ENCODE peak calls at places on chromosomes 4 and X, in four cellular contexts. R is HFFc6, F is psoas muscle, L is HS-5. E is an unnamed sample.
A peak's percentile ranks its signal among the peaks of the same experiment; 100 is the strongest.

GRCh38 chr4:87525636-87526035 is 3.5 kb downstream of the SPARCL1 start:
- DNase-seq in R (no peak), L (no peak), F (no peak), E (no peak)

GRCh38 chrX:81779701-81780100 is 577.8 kb downstream of the SH3BGRL start:
- DNase-seq in F (no peak), L (no peak), R (no peak), E (no peak)

GRCh38 chr4:166290426-166290825 is 417.4 kb downstream of the TLL1 start:
- DNase-seq in R (no peak), L (no peak), F (no peak), E (no peak)

GRCh38 chr4:40238700-40239548 is 42.1 kb downstream of the RHOH start:
- DNase-seq in R (no peak), L (no peak), F (no peak), E (peak; percentile 74)

GRCh38 chrX:22273714-22274317 is 1.1 kb downstream of the CBLL2 start:
- DNase-seq in R (no peak), F (no peak), L (no peak), E (no peak)

GRCh38 chrX:11564546-11564945 is 101.2 kb downstream of the ARHGAP6 start:
- DNase-seq in L (no peak), R (no peak), F (no peak), E (no peak)

GRCh38 chr4:162912482-162912881 is 254.2 kb downstream of the NAF1 start:
- DNase-seq in L (no peak), R (no peak), F (no peak), E (no peak)

GRCh38 chrX:19577181-19577810 is 62.0 kb upstream of the MAP3K15 start:
- DNase-seq in L (no peak), F (no peak), R (no peak), E (no peak)

GRCh38 chrX:27915617-27916016 is 65.6 kb downstream of the DCAF8L1 start:
- DNase-seq in L (no peak), F (no peak), R (peak; percentile 0), E (no peak)

GRCh38 chr4:169033660-169034059 is 23.6 kb upstream of the CBR4 start:
- DNase-seq in L (no peak), F (no peak), R (no peak), E (no peak)

GRCh38 chrX:64204701-64205440 is 637 bp downstream of the AMER1 start:
- DNase-seq in L (no peak), F (peak; percentile 63), R (no peak), E (peak; percentile 4)

GRCh38 chr4:168541608-168541953 is 44.7 kb downstream of the PALLD start:
- DNase-seq in F (no peak), R (peak; percentile 76), L (no peak), E (no peak)

GRCh38 chr4:4733663-4734062 is 125.8 kb upstream of the MSX1 start:
- DNase-seq in R (no peak), F (no peak), L (no peak), E (no peak)

GRCh38 chrX:67104982-67105757 is 438.7 kb upstream of the AR start:
- DNase-seq in L (no peak), R (no peak), F (no peak), E (no peak)

GRCh38 chr4:20252656-20253271 is 1.1 kb downstream of the SLIT2 start:
- DNase-seq in L (no peak), R (peak; percentile 30), F (peak; percentile 65), E (no peak)

GRCh38 chr4:168574581-168575295 is 77.9 kb downstream of the PALLD start:
- DNase-seq in F (no peak), L (no peak), R (peak; percentile 73), E (no peak)

GRCh38 chr4:147547314-147548056 is 66.6 kb downstream of the EDNRA start:
- DNase-seq in F (no peak), L (no peak), R (peak; percentile 32), E (no peak)

GRCh38 chrX:23228950-23229448 is 105.7 kb upstream of the PTCHD1 start:
- DNase-seq in L (no peak), F (no peak), R (no peak), E (no peak)

GRCh38 chr4:5887361-5888221 is 5.3 kb downstream of the CRMP1 start:
- DNase-seq in R (no peak), F (no peak), L (no peak), E (no peak)

GRCh38 chr4:153789741-153790651 is 1.1 kb upstream of the SFRP2 start:
- DNase-seq in L (no peak), F (no peak), R (no peak), E (no peak)

GRCh38 chr4:128393111-128393704 is 105.6 kb upstream of the PGRMC2 start:
- DNase-seq in F (no peak), R (no peak), L (no peak), E (no peak)

GRCh38 chr4:13546855-13547562 is 2.7 kb upstream of the NKX3-2 start:
- DNase-seq in R (no peak), L (no peak), F (no peak), E (no peak)

GRCh38 chrX:1430451-1430850 is 22.3 kb downstream of the ASMTL start:
- DNase-seq in F (no peak), L (no peak), R (no peak), E (no peak)

GRCh38 chr4:149784018-149784417 is 31.6 kb downstream of the IQCM start:
- DNase-seq in L (no peak), F (no peak), R (no peak), E (no peak)

GRCh38 chr4:164442167-164442566 is 311.8 kb upstream of the SMIM31 start:
- DNase-seq in R (no peak), F (no peak), L (no peak), E (no peak)

GRCh38 chr4:176538217-176538925 is 218.6 kb downstream of the SPCS3 start:
- DNase-seq in R (peak; percentile 91), F (no peak), L (peak; percentile 79), E (no peak)